ENCODE peak calls at places on chromosomes 16 and 17, in eight cellular contexts. One of them, this sample, is unnamed.
A peak's percentile ranks its signal among the peaks of the same experiment; 100 is the strongest.

GRCh38 chr17:20096430-20096829 is 87.3 kb downstream of the SPECC1 start:
- DNase-seq in DMS 273 treated with DMSO at 0.1 percent for 48 hours: no peak
- DNase-seq in GM23248: no peak
- DNase-seq in omental fat pad: no peak
- DNase-seq in NCI-H187 treated with DMSO at 0.1 percent for 48 hours: no peak
- DNase-seq in neural progenitor cell: no peak
- DNase-seq in stimulated activated CD4-positive, alpha-beta T cell treated with anti-CD3 and anti-CD28 coated beads, Interleukin-1b, Interleukin-23, amount 100 ng/mL, for 24 hours: no peak
- DNase-seq in iris pigment epithelial cell: no peak
- DNase-seq in this sample: no peak

GRCh38 chr17:28406478-28406824 is 439 bp upstream of the SLC46A1 start:
- DNase-seq in DMS 273 treated with DMSO at 0.1 percent for 48 hours: no peak
- DNase-seq in GM23248: peak; percentile 15
- DNase-seq in omental fat pad: no peak
- DNase-seq in NCI-H187 treated with DMSO at 0.1 percent for 48 hours: peak; percentile 34
- DNase-seq in neural progenitor cell: peak; percentile 27
- DNase-seq in stimulated activated CD4-positive, alpha-beta T cell treated with anti-CD3 and anti-CD28 coated beads, Interleukin-1b, Interleukin-23, amount 100 ng/mL, for 24 hours: no peak
- DNase-seq in iris pigment epithelial cell: peak; percentile 15
- DNase-seq in this sample: peak; percentile 62

GRCh38 chr16:21963887-21964286 is 10.7 kb downstream of the UQCRC2 start:
- DNase-seq in DMS 273 treated with DMSO at 0.1 percent for 48 hours: no peak
- DNase-seq in GM23248: no peak
- DNase-seq in omental fat pad: no peak
- DNase-seq in NCI-H187 treated with DMSO at 0.1 percent for 48 hours: no peak
- DNase-seq in neural progenitor cell: no peak
- DNase-seq in stimulated activated CD4-positive, alpha-beta T cell treated with anti-CD3 and anti-CD28 coated beads, Interleukin-1b, Interleukin-23, amount 100 ng/mL, for 24 hours: no peak
- DNase-seq in iris pigment epithelial cell: no peak
- DNase-seq in this sample: no peak

GRCh38 chr16:86316967-86317616 is 193.2 kb upstream of the FOXF1 start:
- DNase-seq in DMS 273 treated with DMSO at 0.1 percent for 48 hours: no peak
- DNase-seq in GM23248: no peak
- DNase-seq in omental fat pad: no peak
- DNase-seq in NCI-H187 treated with DMSO at 0.1 percent for 48 hours: no peak
- DNase-seq in neural progenitor cell: no peak
- DNase-seq in stimulated activated CD4-positive, alpha-beta T cell treated with anti-CD3 and anti-CD28 coated beads, Interleukin-1b, Interleukin-23, amount 100 ng/mL, for 24 hours: no peak
- DNase-seq in iris pigment epithelial cell: no peak
- DNase-seq in this sample: no peak

GRCh38 chr17:42387221-42387657 is 1.0 kb downstream of the STAT3 start:
- DNase-seq in DMS 273 treated with DMSO at 0.1 percent for 48 hours: peak; percentile 17
- DNase-seq in GM23248: peak; percentile 74
- DNase-seq in omental fat pad: no peak
- DNase-seq in NCI-H187 treated with DMSO at 0.1 percent for 48 hours: no peak
- DNase-seq in neural progenitor cell: no peak
- DNase-seq in stimulated activated CD4-positive, alpha-beta T cell treated with anti-CD3 and anti-CD28 coated beads, Interleukin-1b, Interleukin-23, amount 100 ng/mL, for 24 hours: no peak
- DNase-seq in iris pigment epithelial cell: peak; percentile 88
- DNase-seq in this sample: peak; percentile 64

GRCh38 chr17:17921192-17922082 is 50.8 kb downstream of the TOM1L2 start:
- DNase-seq in DMS 273 treated with DMSO at 0.1 percent for 48 hours: no peak
- DNase-seq in GM23248: peak; percentile 94
- DNase-seq in omental fat pad: no peak
- DNase-seq in NCI-H187 treated with DMSO at 0.1 percent for 48 hours: no peak
- DNase-seq in neural progenitor cell: peak; percentile 77
- DNase-seq in stimulated activated CD4-positive, alpha-beta T cell treated with anti-CD3 and anti-CD28 coated beads, Interleukin-1b, Interleukin-23, amount 100 ng/mL, for 24 hours: no peak
- DNase-seq in iris pigment epithelial cell: peak; percentile 92
- DNase-seq in this sample: peak; percentile 64

GRCh38 chr17:2885751-2886150 is 89.5 kb downstream of the RAP1GAP2 start:
- DNase-seq in DMS 273 treated with DMSO at 0.1 percent for 48 hours: no peak
- DNase-seq in GM23248: no peak
- DNase-seq in omental fat pad: no peak
- DNase-seq in NCI-H187 treated with DMSO at 0.1 percent for 48 hours: no peak
- DNase-seq in neural progenitor cell: no peak
- DNase-seq in stimulated activated CD4-positive, alpha-beta T cell treated with anti-CD3 and anti-CD28 coated beads, Interleukin-1b, Interleukin-23, amount 100 ng/mL, for 24 hours: no peak
- DNase-seq in iris pigment epithelial cell: no peak
- DNase-seq in this sample: no peak

GRCh38 chr17:81018044-81018802 is 16.7 kb upstream of the BAIAP2 start:
- DNase-seq in DMS 273 treated with DMSO at 0.1 percent for 48 hours: no peak
- DNase-seq in GM23248: peak; percentile 59
- DNase-seq in omental fat pad: no peak
- DNase-seq in NCI-H187 treated with DMSO at 0.1 percent for 48 hours: no peak
- DNase-seq in neural progenitor cell: peak; percentile 82
- DNase-seq in stimulated activated CD4-positive, alpha-beta T cell treated with anti-CD3 and anti-CD28 coated beads, Interleukin-1b, Interleukin-23, amount 100 ng/mL, for 24 hours: no peak
- DNase-seq in iris pigment epithelial cell: peak; percentile 78
- DNase-seq in this sample: no peak

GRCh38 chr17:61635913-61636432 is 45.0 kb upstream of the NACA2 start:
- DNase-seq in DMS 273 treated with DMSO at 0.1 percent for 48 hours: peak; percentile 10
- DNase-seq in GM23248: peak; percentile 60
- DNase-seq in omental fat pad: no peak
- DNase-seq in NCI-H187 treated with DMSO at 0.1 percent for 48 hours: no peak
- DNase-seq in neural progenitor cell: peak; percentile 55
- DNase-seq in stimulated activated CD4-positive, alpha-beta T cell treated with anti-CD3 and anti-CD28 coated beads, Interleukin-1b, Interleukin-23, amount 100 ng/mL, for 24 hours: peak; percentile 26
- DNase-seq in iris pigment epithelial cell: peak; percentile 61
- DNase-seq in this sample: peak; percentile 51

This sample was measured in hepatocyte.